ENCODE peak calls at places on chromosomes 1 and 21, in six cellular contexts. One of them, this sample, is unnamed.
A peak's percentile ranks its signal among the peaks of the same experiment; 100 is the strongest.

GRCh38 chr1:54488831-54489626 is 59.0 kb upstream of the ACOT11 start:
- DNase-seq in RWPE1: peak; percentile 93
- DNase-seq in MM.1S: peak; percentile 64
- DNase-seq in ELR: peak; percentile 69
- DNase-seq in SHP77 treated with DMSO at 0.1 percent for 48 hours: peak; percentile 38
- DNase-seq in cardiac fibroblast: peak; percentile 86
- DNase-seq in this sample: peak; percentile 60

GRCh38 chr1:231969078-231969477 is 342.5 kb downstream of the DISC1 start:
- DNase-seq in MM.1S: no peak
- DNase-seq in SHP77 treated with DMSO at 0.1 percent for 48 hours: peak; percentile 25
- DNase-seq in ELR: no peak
- DNase-seq in RWPE1: no peak
- DNase-seq in cardiac fibroblast: no peak
- DNase-seq in this sample: no peak

GRCh38 chr21:32184059-32184458 is 94.8 kb downstream of the MIS18A start:
- DNase-seq in cardiac fibroblast: no peak
- DNase-seq in RWPE1: no peak
- DNase-seq in SHP77 treated with DMSO at 0.1 percent for 48 hours: no peak
- DNase-seq in MM.1S: no peak
- DNase-seq in ELR: no peak
- DNase-seq in this sample: no peak

GRCh38 chr1:198699167-198700015 is 60.6 kb downstream of the PTPRC start:
- DNase-seq in ELR: peak; percentile 65
- DNase-seq in cardiac fibroblast: peak; percentile 48
- DNase-seq in SHP77 treated with DMSO at 0.1 percent for 48 hours: peak; percentile 24
- DNase-seq in MM.1S: no peak
- DNase-seq in RWPE1: peak; percentile 87
- DNase-seq in this sample: peak; percentile 44

GRCh38 chr1:67793562-67793961 is 39.7 kb downstream of the GNG12 start:
- DNase-seq in cardiac fibroblast: peak; percentile 37
- DNase-seq in MM.1S: no peak
- DNase-seq in ELR: peak; percentile 70
- DNase-seq in SHP77 treated with DMSO at 0.1 percent for 48 hours: no peak
- DNase-seq in RWPE1: no peak
- DNase-seq in this sample: no peak

GRCh38 chr21:25171438-25171837 is 435.8 kb downstream of the MRPL39 start:
- DNase-seq in MM.1S: no peak
- DNase-seq in RWPE1: peak; percentile 8
- DNase-seq in SHP77 treated with DMSO at 0.1 percent for 48 hours: no peak
- DNase-seq in cardiac fibroblast: peak; percentile 9
- DNase-seq in ELR: peak; percentile 56
- DNase-seq in this sample: no peak

GRCh38 chr1:167207940-167208623 is 12.6 kb upstream of the POU2F1 start:
- DNase-seq in MM.1S: no peak
- DNase-seq in cardiac fibroblast: no peak
- DNase-seq in SHP77 treated with DMSO at 0.1 percent for 48 hours: no peak
- DNase-seq in ELR: peak; percentile 23
- DNase-seq in RWPE1: no peak
- DNase-seq in this sample: no peak

GRCh38 chr1:227938911-227939790 is 8.6 kb downstream of the WNT9A start:
- DNase-seq in RWPE1: no peak
- DNase-seq in MM.1S: no peak
- DNase-seq in ELR: no peak
- DNase-seq in SHP77 treated with DMSO at 0.1 percent for 48 hours: no peak
- DNase-seq in cardiac fibroblast: no peak
- DNase-seq in this sample: peak; percentile 1

GRCh38 chr1:29370067-29370466 is 133.7 kb downstream of the PTPRU start:
- DNase-seq in MM.1S: no peak
- DNase-seq in SHP77 treated with DMSO at 0.1 percent for 48 hours: no peak
- DNase-seq in ELR: no peak
- DNase-seq in cardiac fibroblast: no peak
- DNase-seq in RWPE1: no peak
- DNase-seq in this sample: no peak

GRCh38 chr1:176494436-176494835 is 31.5 kb downstream of the PAPPA2 start:
- DNase-seq in SHP77 treated with DMSO at 0.1 percent for 48 hours: no peak
- DNase-seq in RWPE1: no peak
- DNase-seq in ELR: no peak
- DNase-seq in cardiac fibroblast: no peak
- DNase-seq in MM.1S: no peak
- DNase-seq in this sample: no peak

This sample was measured in T-helper 17 cell.